ENCODE peak calls at places on chromosomes 11 and 22, in eight cellular contexts. V, Z, R, W, J, D, E and L are unnamed samples. For H3K36me3 and H3K4me1, the result is how much of the 10 kb centered on the place peaks cover.

GRCh38 chr22:47207846-47208554 is 445.6 kb downstream of the TBC1D22A start:
- DNase-seq in Z (no peak), D (no peak), V (peak), W (no peak), R (no peak), J (no peak), E (no peak), L (no peak)

GRCh38 chr22:35950262-35950661 is 78.4 kb downstream of the RBFOX2 start:
- DNase-seq in D (no peak), R (no peak), Z (no peak), E (no peak), V (no peak), W (no peak), J (no peak), L (no peak)

GRCh38 chr11:43419460-43419859 is 60.7 kb downstream of the TTC17 start:
- DNase-seq in Z (peak), E (no peak), W (peak), V (peak), D (peak), J (peak), R (peak), L (no peak)

GRCh38 chr22:30273196-30273595 is 6.5 kb upstream of the OSM start:
- DNase-seq in J (no peak), W (no peak), D (no peak), V (no peak), E (no peak), Z (no peak), R (no peak), L (no peak)

GRCh38 chr11:19938866-19939265 is 221.4 kb downstream of the DBX1 start:
- DNase-seq in R (no peak), W (no peak), J (no peak), E (no peak), D (no peak), Z (no peak), V (no peak), L (no peak)

GRCh38 chr22:25582946-25583345 is 18.5 kb downstream of the GRK3 start:
- DNase-seq in D (no peak), W (no peak), V (no peak), E (no peak), Z (no peak), R (no peak), J (peak), L (no peak)

GRCh38 chr22:27122561-27122960 is 465.2 kb downstream of the MIAT start:
- DNase-seq in Z (no peak), D (no peak), R (no peak), W (no peak), V (no peak), J (no peak), E (no peak), L (no peak)

GRCh38 chr11:126104420-126104819 is 41.8 kb upstream of the CDON start:
- DNase-seq in W (no peak), Z (no peak), R (no peak), E (no peak), V (no peak), D (no peak), J (no peak), L (no peak)

GRCh38 chr11:95516786-95517185 is 272.8 kb downstream of the FAM76B start:
- DNase-seq in Z (no peak), V (no peak), J (peak), R (no peak), E (no peak), D (no peak), W (no peak), L (no peak)

GRCh38 chr22:20009018-20009482 is 7.6 kb downstream of the ARVCF start:
- DNase-seq in V (no peak), E (no peak), J (no peak), W (no peak), R (no peak), Z (no peak), D (no peak), L (no peak)

GRCh38 chr22:48746789-48747425 is 1080.8 kb downstream of the BRD1 start:
- DNase-seq in E (no peak), J (no peak), Z (no peak), D (no peak), V (peak), W (no peak), R (no peak), L (no peak)

GRCh38 chr22:38304526-38304925 is 12.7 kb downstream of the CSNK1E start:
- DNase-seq in Z (no peak), V (no peak), D (no peak), J (peak), R (no peak), W (no peak), E (no peak), L (no peak)

GRCh38 chr11:64340671-64341335 is 799 bp downstream of the CCDC88B start:
- DNase-seq in D (no peak), E (no peak), J (no peak), Z (peak), W (peak), R (peak), V (peak), L (no peak)

GRCh38 chr11:7759010-7759409 is 37.7 kb downstream of the OR5P2 start:
- DNase-seq in W (no peak), D (no peak), Z (no peak), R (no peak), E (no peak), J (no peak), V (no peak), L (no peak)

GRCh38 chr11:84628871-84629625 is 998.1 kb downstream of the DLG2 start:
- DNase-seq in R (no peak), Z (no peak), W (no peak), D (no peak), V (no peak), J (no peak), E (no peak), L (no peak)

GRCh38 chr11:32899423-32899822 is 6.8 kb downstream of the QSER1 start:
- DNase-seq in W (no peak), D (no peak), R (no peak), J (no peak), Z (no peak), E (no peak), V (no peak), L (no peak)

GRCh38 chr11:44610556-44610955 is 45.1 kb downstream of the CD82 start:
- DNase-seq in W (no peak), J (no peak), V (no peak), Z (no peak), E (no peak), R (no peak), D (no peak), L (no peak)

GRCh38 chr11:116731097-116731761 is 41.6 kb downstream of the BUD13 start:
- DNase-seq in J (peak), E (no peak), R (peak), W (no peak), Z (no peak), V (no peak), D (no peak), L (no peak)

GRCh38 chr22:27867958-27868737 is 50.9 kb downstream of the PITPNB start:
- DNase-seq in R (no peak), D (no peak), J (no peak), Z (no peak), V (no peak), E (no peak), W (no peak), L (no peak)

GRCh38 chr11:5004429-5005274 is 10.0 kb downstream of the OR51L1 start:
- DNase-seq in J (peak), V (peak), E (no peak), W (no peak), D (peak), R (peak), Z (peak), L (no peak)

GRCh38 chr11:45456686-45457085 is 170.5 kb upstream of the SYT13 start:
- DNase-seq in J (no peak), D (no peak), R (no peak), V (no peak), W (no peak), E (no peak), Z (no peak), L (no peak)

DNA sequence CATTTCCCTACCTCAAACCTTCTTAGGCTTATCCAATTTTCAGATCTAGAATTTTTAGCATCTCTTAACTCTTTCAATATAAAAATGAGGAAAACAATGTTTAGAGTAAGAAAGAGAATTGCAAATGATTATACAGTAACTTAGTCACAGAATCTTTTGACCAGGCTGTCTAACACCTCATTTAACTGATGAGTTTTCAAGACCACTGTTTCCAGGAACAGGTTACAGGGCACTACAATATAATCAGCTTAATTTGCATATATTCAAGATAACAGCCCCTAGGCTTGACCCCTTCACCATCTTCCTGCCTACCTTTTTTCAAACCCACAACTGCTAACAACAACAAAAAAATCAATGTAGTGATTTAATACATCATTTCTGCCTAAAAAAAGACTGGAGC is 12.7 kb downstream of the NUMA1 start:
- DNase-seq in R (no peak), E (no peak), V (no peak), J (no peak), Z (no peak), D (no peak), W (no peak), L (no peak)
- H3K27ac ChIP-seq in R (no peak), E (peak), V (peak), J (no peak), Z (peak), D (no peak), W (no peak), L (peak)

GRCh38 chr11:24171869-24172268 is 325.0 kb upstream of the LUZP2 start:
- DNase-seq in Z (no peak), R (no peak), V (no peak), J (no peak), W (no peak), E (no peak), D (no peak), L (no peak)
- H3K36me3 ChIP-seq in Z (under half), R (under half), V (under half), J (under half), W (under half), E (under half), D (under half), L (under half)

GRCh38 chr11:11533057-11533456 is 88.7 kb downstream of the GALNT18 start:
- DNase-seq in D (no peak), R (no peak), J (no peak), Z (no peak), V (no peak), E (no peak), W (no peak), L (no peak)
- H3K4me1 ChIP-seq in D (under half), R (under half), J (under half), Z (under half), V (under half), E (under half), W (under half), L (under half)

DNA sequence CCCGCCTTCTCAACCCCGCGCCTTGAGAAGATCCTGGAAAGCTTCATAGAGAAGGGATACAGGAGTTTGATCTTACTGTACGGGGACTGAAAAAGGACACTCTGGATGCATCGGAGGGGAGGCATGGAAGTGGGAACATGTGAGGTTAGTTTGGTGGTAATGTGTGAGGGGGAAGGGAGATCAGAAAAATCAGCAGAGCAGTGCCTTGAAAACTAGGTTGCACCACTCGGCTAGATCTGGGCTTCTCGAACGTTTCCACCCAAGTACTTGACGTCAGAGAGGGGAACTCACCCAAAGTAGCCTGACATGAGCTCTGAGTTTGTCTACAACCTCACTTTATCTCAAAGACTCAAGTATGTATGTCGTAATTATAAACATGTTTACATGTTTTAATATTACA is 14.5 kb downstream of the USP35 start:
- DNase-seq in R (peak), J (no peak), D (peak), E (no peak), V (no peak), W (peak), Z (no peak), L (no peak)
- H3K27ac ChIP-seq in R (peak), J (no peak), D (no peak), E (no peak), V (no peak), W (peak), Z (no peak), L (no peak)

GRCh38 chr11:6217722-6218121 is 12.4 kb downstream of the C11orf42 start:
- DNase-seq in D (no peak), E (no peak), R (no peak), W (no peak), V (no peak), J (no peak), Z (no peak), L (no peak)
- H3K36me3 ChIP-seq in D (under half), E (under half), R (under half), W (half or more), V (half or more), J (under half), Z (under half), L (half or more)